ENCODE peak calls at places on chromosomes 12 and 14, in nine cellular contexts. T, I, W, K, U, P, R, M and O are unnamed samples. For H3K4me1 and H3K9me3, the result is how much of the 10 kb centered on the place peaks cover.

GRCh38 chr12:98295681-98296080 is 219.7 kb upstream of the TMPO start:
- DNase-seq in W (no peak), R (no peak), M (no peak), K (no peak), I (no peak), U (no peak), T (no peak), P (no peak), O (no peak)

GRCh38 chr14:37595809-37596595 is 573 bp downstream of the TTC6 start:
- DNase-seq in U (peak), R (peak), M (peak), P (peak), W (peak), K (no peak), T (no peak), I (no peak), O (no peak)

GRCh38 chr14:97177016-97177415 is 379.8 kb downstream of the VRK1 start:
- DNase-seq in U (no peak), W (no peak), P (no peak), R (no peak), T (no peak), M (no peak), I (no peak), K (peak), O (no peak)

GRCh38 chr12:126087692-126088091 is 1022.5 kb downstream of the AACS start:
- DNase-seq in T (no peak), M (no peak), W (no peak), P (no peak), I (no peak), R (no peak), K (no peak), U (no peak), O (no peak)

GRCh38 chr12:99390707-99391106 is 256.8 kb upstream of the GARIN6 start:
- DNase-seq in P (peak), U (no peak), I (no peak), M (no peak), R (no peak), T (no peak), K (peak), W (no peak), O (peak)

GRCh38 chr12:113818833-113819232 is 147.3 kb downstream of the RBM19 start:
- DNase-seq in W (no peak), M (no peak), U (no peak), I (no peak), T (no peak), R (peak), K (peak), P (peak), O (peak)

GRCh38 chr12:44317651-44318126 is 481.8 kb downstream of the TMEM117 start:
- DNase-seq in U (no peak), P (peak), R (peak), I (no peak), M (no peak), K (peak), T (no peak), W (no peak), O (peak)

GRCh38 chr14:52694761-52695480 is 437 bp downstream of the ERO1A start:
- DNase-seq in I (peak), U (peak), R (peak), M (no peak), P (no peak), K (peak), W (peak), T (peak), O (no peak)

GRCh38 chr14:101557811-101558738 is 3.2 kb upstream of the DIO3 start:
- DNase-seq in K (no peak), I (no peak), R (no peak), T (no peak), W (no peak), P (no peak), U (peak), M (no peak), O (no peak)

GRCh38 chr14:57060276-57060956 is 208.3 kb downstream of the EXOC5 start:
- DNase-seq in M (no peak), W (no peak), K (peak), T (no peak), I (peak), U (no peak), R (no peak), P (no peak), O (no peak)

GRCh38 chr14:56581041-56581727 is 1.6 kb downstream of the TMEM260 start:
- DNase-seq in U (no peak), I (no peak), M (no peak), P (no peak), R (no peak), K (no peak), T (no peak), W (no peak), O (no peak)

GRCh38 chr14:34009956-34010355 is 59.1 kb upstream of the EGLN3 start:
- DNase-seq in M (no peak), K (no peak), P (no peak), W (no peak), R (no peak), U (no peak), I (no peak), T (no peak), O (no peak)

GRCh38 chr14:73462078-73462715 is 3.9 kb upstream of the NUMB start:
- DNase-seq in I (peak), T (peak), R (peak), M (peak), P (no peak), W (peak), U (peak), K (peak), O (no peak)

GRCh38 chr12:29103539-29103974 is 45.5 kb upstream of the FAR2 start:
- DNase-seq in M (no peak), K (no peak), R (no peak), T (no peak), I (no peak), W (no peak), U (no peak), P (no peak), O (no peak)

GRCh38 chr12:132452596-132453350 is 37.2 kb upstream of the FBRSL1 start:
- DNase-seq in R (no peak), T (no peak), K (no peak), M (no peak), U (no peak), I (no peak), P (no peak), W (no peak), O (no peak)

GRCh38 chr14:67526676-67527459 is 6.2 kb upstream of the PLEKHH1 start:
- DNase-seq in T (no peak), R (peak), M (no peak), P (peak), I (peak), K (peak), U (no peak), W (peak), O (peak)

GRCh38 chr12:31478898-31479297 is 112.0 kb downstream of the DENND5B start:
- DNase-seq in T (no peak), K (no peak), R (no peak), I (no peak), U (no peak), P (no peak), W (no peak), M (no peak), O (no peak)

GRCh38 chr12:60501124-60501729 is 905.4 kb downstream of the SLC16A7 start:
- DNase-seq in T (no peak), K (peak), P (no peak), W (no peak), R (peak), I (no peak), M (no peak), U (no peak), O (no peak)

GRCh38 chr14:61388976-61389576 is 67.7 kb downstream of the PRKCH start:
- DNase-seq in R (peak), K (no peak), T (no peak), W (no peak), P (no peak), M (no peak), U (no peak), I (no peak), O (no peak)

GRCh38 chr14:23321572-23322547 is 603 bp downstream of the PABPN1 start:
- DNase-seq in K (peak), R (peak), W (peak), T (no peak), U (no peak), I (no peak), P (peak), M (no peak), O (no peak)

GRCh38 chr14:52443506-52443905 is 108.8 kb downstream of the TXNDC16 start:
- DNase-seq in U (no peak), K (no peak), I (no peak), T (no peak), W (no peak), P (no peak), M (no peak), R (no peak), O (no peak)

GRCh38 chr14:58864751-58865519 is 227.2 kb downstream of the DACT1 start:
- DNase-seq in U (no peak), T (no peak), W (no peak), M (no peak), P (no peak), I (no peak), K (no peak), R (peak), O (no peak)
- H3K27ac ChIP-seq in U (no peak), T (no peak), W (no peak), M (no peak), P (no peak), I (no peak), K (no peak), R (peak), O (no peak)

DNA sequence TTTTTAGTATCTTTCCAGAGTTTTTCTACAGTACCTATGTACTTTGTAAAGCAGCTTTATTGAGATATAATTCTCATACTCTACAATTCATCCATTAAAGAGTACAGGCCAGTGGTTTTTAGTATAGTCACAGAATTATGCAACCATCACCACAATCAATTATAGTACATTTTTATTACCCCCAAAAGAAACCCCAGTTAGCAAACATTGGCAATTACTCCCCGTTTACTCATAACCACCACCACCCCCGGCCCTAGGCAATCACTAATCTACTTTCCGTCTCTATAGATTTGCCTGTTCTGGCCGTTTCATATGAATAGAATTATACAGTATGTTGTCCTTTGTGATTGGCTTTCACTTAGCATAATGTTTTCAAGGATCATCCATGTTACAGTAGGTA is 119.8 kb downstream of the KICS2 start:
- DNase-seq in U (no peak), M (no peak), P (no peak), T (no peak), W (no peak), I (no peak), K (no peak), R (no peak), O (no peak)
- H3K4me1 ChIP-seq in U (under half), M (under half), P (under half), T (under half), W (under half), I (half or more), K (under half), R (under half), O (under half)

GRCh38 chr14:77372304-77372841 is 4.5 kb downstream of the TMED8 start:
- DNase-seq in P (no peak), T (no peak), R (peak), I (peak), W (no peak), U (no peak), M (no peak), K (peak), O (no peak)

GRCh38 chr14:77364146-77364545 is 12.7 kb downstream of the TMED8 start:
- DNase-seq in T (no peak), K (no peak), P (no peak), R (no peak), W (no peak), I (peak), M (no peak), U (no peak), O (no peak)

DNA sequence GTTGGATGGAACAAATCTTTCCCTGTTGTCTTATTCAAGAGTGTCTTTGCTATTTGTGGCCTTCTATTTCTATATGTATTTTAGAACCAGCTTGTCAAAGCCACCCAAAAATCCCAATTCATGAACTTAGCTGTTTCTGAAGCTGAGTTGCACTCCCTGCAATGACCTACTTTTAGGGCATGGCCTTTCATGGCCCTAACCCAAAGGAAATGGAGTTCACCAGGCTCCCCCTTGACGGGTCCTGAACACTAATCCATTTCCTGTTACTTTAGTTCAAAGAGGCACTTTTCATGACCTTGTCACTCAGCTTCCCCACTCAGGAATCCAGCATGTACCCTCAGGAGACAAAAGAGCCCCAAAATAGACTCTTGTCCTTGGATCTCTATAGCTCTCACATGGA is 7.6 kb downstream of the TMED8 start:
- DNase-seq in W (no peak), U (no peak), T (no peak), R (no peak), I (no peak), K (peak), M (no peak), P (no peak), O (no peak)
- H3K9me3 ChIP-seq in W (under half), U (under half), T (under half), R (under half), I (under half), K (under half), M (under half), P (under half), O (under half)

GRCh38 chr12:50326636-50327284 is 43.4 kb upstream of the LIMA1 start:
- DNase-seq in I (peak), U (peak), R (no peak), P (no peak), K (no peak), M (no peak), T (no peak), W (peak), O (no peak)

GRCh38 chr12:50325890-50326391 is 42.6 kb upstream of the LIMA1 start:
- DNase-seq in W (peak), I (no peak), T (no peak), U (no peak), M (no peak), K (no peak), R (no peak), P (no peak), O (no peak)

GRCh38 chr12:50317198-50317597 is 33.9 kb upstream of the LIMA1 start:
- DNase-seq in P (no peak), T (no peak), K (no peak), W (no peak), R (no peak), M (no peak), I (no peak), U (no peak), O (no peak)

DNA sequence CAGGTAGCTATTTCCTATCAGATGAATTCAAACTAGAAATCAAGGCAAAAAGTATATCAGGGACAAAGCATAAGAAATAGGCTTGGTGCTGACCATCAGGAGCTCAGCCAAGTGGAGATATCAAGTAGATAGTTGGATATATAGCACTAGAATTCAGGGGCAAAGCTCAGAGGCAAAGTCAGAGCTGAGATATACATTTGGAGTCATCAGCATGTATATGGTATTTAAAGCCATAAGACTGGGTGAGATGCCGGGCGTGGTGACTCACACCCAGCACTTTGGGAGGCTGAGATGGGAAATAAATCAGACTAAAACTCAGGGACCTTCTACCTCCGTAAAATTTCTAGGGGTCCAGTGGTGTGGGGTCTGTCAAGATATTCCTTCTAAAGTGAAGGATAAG is 38.9 kb upstream of the LIMA1 start:
- DNase-seq in P (no peak), I (no peak), U (no peak), T (no peak), W (no peak), M (no peak), R (no peak), K (no peak), O (no peak)
- H3K27ac ChIP-seq in P (no peak), I (no peak), U (no peak), T (no peak), W (no peak), M (no peak), R (no peak), K (no peak), O (no peak)

DNA sequence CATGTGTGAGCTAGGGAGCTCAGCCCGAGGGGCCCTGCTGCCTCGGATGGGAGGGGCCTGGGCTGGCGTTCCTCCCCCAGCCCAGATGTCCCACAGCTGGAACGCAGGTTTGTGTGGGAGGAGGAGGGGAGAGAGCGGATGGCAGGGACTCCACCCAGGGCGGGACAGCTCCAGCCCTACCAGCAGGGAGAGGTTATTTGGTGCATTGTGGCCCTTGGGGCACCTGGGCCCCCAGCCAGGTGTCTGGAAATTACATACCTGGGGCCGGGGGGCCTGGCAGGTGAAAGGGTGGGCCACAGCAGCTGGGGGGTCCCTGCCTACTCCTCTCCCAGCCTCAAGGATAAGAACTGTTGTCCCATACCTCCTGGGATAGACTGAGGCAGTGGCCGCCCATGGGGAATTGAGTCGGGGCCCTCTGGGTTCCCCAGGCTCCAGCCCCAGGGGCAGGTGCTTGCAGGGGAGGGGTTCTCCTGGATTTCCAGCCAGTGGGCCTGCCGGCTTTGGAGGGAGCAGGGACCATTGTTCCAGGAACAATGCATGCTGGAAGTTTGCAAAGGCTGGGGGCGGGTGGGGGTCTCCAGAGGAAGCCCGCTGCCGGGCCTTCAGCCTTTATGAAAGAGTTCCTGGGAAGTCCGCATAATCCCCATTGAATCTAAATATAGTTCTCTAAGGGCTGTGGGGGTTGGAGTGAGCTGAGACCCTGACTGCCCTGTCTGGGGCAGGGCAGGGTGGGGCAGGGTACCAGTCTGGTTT is 1.2 kb downstream of the KIF26A start:
- DNase-seq in I (no peak), R (no peak), T (peak), U (peak), M (peak), W (no peak), P (peak), K (no peak), O (no peak)
- H3K4me1 ChIP-seq in I (under half), R (under half), T (under half), U (under half), M (under half), W (under half), P (under half), K (under half), O (under half)

GRCh38 chr12:34395056-34396005 is 373.0 kb downstream of the ALG10 start:
- DNase-seq in T (peak), I (no peak), R (no peak), K (no peak), M (peak), W (peak), P (peak), U (peak), O (no peak)
- H3K9me3 ChIP-seq in T (under half), I (under half), R (under half), K (under half), M (half or more), W (under half), P (half or more), U (under half), O (under half)

DNA sequence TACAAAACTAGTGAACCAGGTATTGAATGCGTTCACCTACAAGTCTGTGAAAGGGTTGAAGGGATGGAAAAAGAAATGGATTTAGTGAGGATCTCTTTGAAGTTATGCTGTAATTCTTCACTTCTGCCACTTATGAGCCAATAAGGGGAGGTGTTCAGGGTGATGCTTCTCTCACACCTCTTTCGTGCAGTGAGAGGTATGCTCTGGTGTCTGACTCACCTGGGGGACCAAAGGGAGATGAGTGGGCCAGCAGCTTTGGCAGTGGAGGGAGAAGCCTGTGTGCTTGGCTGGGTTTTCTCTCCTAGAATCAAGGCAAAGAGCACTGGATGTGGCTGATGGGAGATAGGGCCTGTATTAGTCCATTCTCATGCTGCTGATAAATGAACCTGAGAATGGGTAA is 45.4 kb downstream of the E2F7 start:
- DNase-seq in W (no peak), R (no peak), T (no peak), K (no peak), P (no peak), U (no peak), I (no peak), M (no peak), O (no peak)
- H3K27ac ChIP-seq in W (no peak), R (no peak), T (no peak), K (no peak), P (no peak), U (no peak), I (no peak), M (no peak), O (no peak)